ENCODE peak calls at places on chromosomes 16 and 17, in six cellular contexts. U is NT2/D1; N is BE2C; O is CD8-positive, alpha-beta T cell; P is CD4-positive, alpha-beta memory T cell; T is stomach. R is an unnamed sample.
A peak's percentile ranks its signal among the peaks of the same experiment; 100 is the strongest.

GRCh38 chr17:31878703-31879073 is 19.6 kb upstream of the COPRS start:
- DNase-seq in U (no peak), N (no peak), O (no peak), P (no peak), T (no peak), R (no peak)

GRCh38 chr16:28974007-28974436 is 556 bp upstream of the SPNS1 start:
- DNase-seq in U (peak; percentile 61), N (peak; percentile 86), O (peak; percentile 29), P (no peak), T (peak; percentile 44), R (peak; percentile 81)

GRCh38 chr16:508884-509736 is 18.4 kb upstream of the CAPN15 start:
- DNase-seq in U (no peak), N (no peak), O (no peak), P (no peak), T (no peak), R (no peak)

GRCh38 chr17:50110591-50111349 is 15.6 kb downstream of the PDK2 start:
- DNase-seq in U (no peak), N (no peak), O (no peak), P (no peak), T (no peak), R (no peak)

GRCh38 chr16:69276143-69277115 is 34.7 kb upstream of the VPS4A start:
- DNase-seq in U (no peak), N (peak; percentile 29), O (no peak), P (no peak), T (no peak), R (no peak)

GRCh38 chr17:47843391-47843730 is 2.3 kb upstream of the SCRN2 start:
- DNase-seq in U (no peak), N (no peak), O (no peak), P (no peak), T (no peak), R (no peak)

GRCh38 chr17:4786111-4786491 is at the start of gene VMO1:
- DNase-seq in U (no peak), N (no peak), O (no peak), P (no peak), T (no peak), R (no peak)

GRCh38 chr16:80056334-80056733 is 455.8 kb upstream of the MAF start:
- DNase-seq in U (no peak), N (no peak), O (no peak), P (no peak), T (no peak), R (no peak)

GRCh38 chr17:50035421-50035879 is 20.5 kb upstream of the ITGA3 start:
- DNase-seq in U (no peak), N (no peak), O (no peak), P (no peak), T (no peak), R (no peak)

GRCh38 chr17:51000835-51001638 is 119.6 kb downstream of the SPAG9 start:
- DNase-seq in U (peak; percentile 15), N (peak; percentile 25), O (peak; percentile 14), P (no peak), T (no peak), R (peak; percentile 33)

GRCh38 chr16:66547101-66547989 is 2.6 kb downstream of the TK2 start:
- DNase-seq in U (no peak), N (no peak), O (no peak), P (no peak), T (no peak), R (no peak)

GRCh38 chr16:77723108-77723514 is 797 bp downstream of the NUDT7 start:
- DNase-seq in U (no peak), N (no peak), O (no peak), P (no peak), T (no peak), R (no peak)

GRCh38 chr17:77100009-77100408 is 40.8 kb upstream of the SEC14L1 start:
- DNase-seq in U (no peak), N (no peak), O (no peak), P (no peak), T (peak; percentile 62), R (no peak)

GRCh38 chr17:62995377-62995885 is 29.4 kb downstream of the TANC2 start:
- DNase-seq in U (no peak), N (peak; percentile 39), O (no peak), P (no peak), T (peak; percentile 45), R (peak; percentile 58)

GRCh38 chr16:1416521-1416941 is 2.0 kb upstream of the UNKL start:
- DNase-seq in U (no peak), N (no peak), O (no peak), P (no peak), T (no peak), R (no peak)

GRCh38 chr17:82648761-82649474 is 674 bp upstream of the WDR45B start:
- DNase-seq in U (no peak), N (peak; percentile 73), O (no peak), P (peak; percentile 67), T (peak; percentile 43), R (peak; percentile 21)

GRCh38 chr17:57340160-57340981 is 84.0 kb downstream of the MSI2 start:
- DNase-seq in U (no peak), N (no peak), O (no peak), P (no peak), T (no peak), R (no peak)

GRCh38 chr17:48577946-48578615 is at the start of gene HOXB4:
- DNase-seq in U (no peak), N (no peak), O (peak; percentile 62), P (peak; percentile 80), T (peak; percentile 59), R (peak; percentile 81)

GRCh38 chr16:10156111-10156510 is 26.1 kb downstream of the GRIN2A start:
- DNase-seq in U (no peak), N (no peak), O (no peak), P (no peak), T (no peak), R (no peak)

GRCh38 chr17:80362428-80363119 is 52.4 kb upstream of the ENDOV start:
- DNase-seq in U (no peak), N (no peak), O (no peak), P (no peak), T (no peak), R (no peak)

GRCh38 chr16:84048306-84048705 is 5.7 kb upstream of the SLC38A8 start:
- DNase-seq in U (no peak), N (no peak), O (no peak), P (no peak), T (peak; percentile 59), R (no peak)

GRCh38 chr17:12510535-12510934 is 155.2 kb upstream of the MYOCD start:
- DNase-seq in U (no peak), N (no peak), O (no peak), P (no peak), T (no peak), R (no peak)

GRCh38 chr17:50263293-50264262 is 10.7 kb upstream of the TMEM92 start:
- DNase-seq in U (no peak), N (no peak), O (no peak), P (no peak), T (no peak), R (no peak)

GRCh38 chr16:89304181-89304851 is 86.8 kb downstream of the ZNF778 start:
- DNase-seq in U (no peak), N (no peak), O (no peak), P (peak; percentile 3), T (no peak), R (no peak)

DNA sequence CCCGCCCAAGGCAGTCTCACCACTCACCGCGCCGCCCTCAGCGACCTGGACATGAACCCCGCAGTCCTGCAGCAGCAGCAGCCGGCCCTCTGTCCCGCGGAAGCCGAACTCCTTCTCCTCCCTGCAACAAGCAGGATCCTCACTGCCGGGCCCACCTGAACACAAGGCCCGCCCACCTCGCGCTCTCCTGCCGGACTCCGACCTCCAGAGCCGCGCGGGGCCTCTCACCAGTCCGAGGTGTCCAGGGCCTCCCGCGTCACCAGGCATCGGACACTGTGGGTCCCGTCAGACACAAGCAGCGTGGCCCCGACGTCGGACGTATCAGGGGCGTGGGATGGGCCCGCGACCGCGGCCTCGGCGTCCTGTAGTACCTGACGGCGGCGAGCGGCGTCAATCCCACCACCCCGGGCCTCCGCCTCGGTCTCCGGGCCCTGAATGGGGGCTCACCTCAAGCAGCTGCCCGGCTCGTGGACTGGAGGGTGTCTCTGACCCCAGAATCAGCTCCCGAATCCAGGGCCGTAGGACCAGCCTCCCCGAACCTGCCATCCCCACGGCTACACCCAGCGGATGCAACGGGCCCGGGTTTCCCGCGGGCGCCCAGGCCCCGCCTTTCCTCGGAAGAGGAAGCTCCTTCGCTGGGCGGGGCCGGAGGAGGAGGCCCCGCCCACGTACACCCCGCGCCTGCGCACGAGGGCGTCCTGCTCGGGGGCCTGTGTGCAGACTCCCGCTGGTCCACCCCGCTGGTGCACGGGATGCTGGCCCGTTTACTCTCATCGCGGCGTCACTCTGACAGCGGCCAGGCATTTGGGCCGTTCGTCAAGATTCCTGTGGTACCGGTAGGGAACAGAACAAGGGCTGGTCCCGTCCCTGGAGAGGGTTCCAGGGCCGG is at the start of gene ACD:
- DNase-seq in U (peak; percentile 76), N (peak; percentile 93), O (peak; percentile 91), P (peak; percentile 90), T (peak; percentile 92), R (peak; percentile 77)
- H3K36me3 ChIP-seq in U (peaks cover 68% of the 10 kb centered on the region), N (peaks cover 11% of the 10 kb centered on the region), O (peaks cover 26% of the 10 kb centered on the region), P (peaks cover 19% of the 10 kb centered on the region), T (peaks cover 37% of the 10 kb centered on the region), R (peaks cover 42% of the 10 kb centered on the region)

DNA sequence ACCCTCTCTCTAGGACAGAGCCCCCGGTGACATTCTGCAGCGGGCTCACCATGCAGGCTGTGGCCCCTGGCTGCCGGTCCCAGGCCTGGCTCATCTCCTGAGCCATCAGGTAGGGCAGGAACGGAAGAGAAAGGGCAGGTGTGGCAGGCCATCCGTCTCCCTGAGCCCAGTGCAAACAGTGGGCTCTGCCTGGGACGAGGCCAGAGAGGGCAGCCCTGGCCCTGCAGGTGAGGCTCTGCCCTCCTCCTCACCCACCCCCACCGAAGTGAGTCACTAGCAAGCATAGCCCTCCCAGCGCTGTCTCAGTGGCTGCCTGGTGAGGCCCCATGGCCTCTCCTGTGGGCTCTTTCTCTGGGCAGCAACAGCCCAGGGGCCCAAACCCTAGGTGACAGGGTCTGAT is 14.5 kb downstream of the OTOP3 start:
- DNase-seq in U (no peak), N (no peak), O (no peak), P (no peak), T (no peak), R (no peak)
- H3K4me1 ChIP-seq in U (peaks cover 17% of the 10 kb centered on the region), N (no peaks in the 10 kb centered on the region), O (no peaks in the 10 kb centered on the region), P (no peaks in the 10 kb centered on the region), T (no peaks in the 10 kb centered on the region), R (no peaks in the 10 kb centered on the region)

GRCh38 chr16:31893824-31894223 is 20.2 kb downstream of the ZNF267 start:
- DNase-seq in U (no peak), N (no peak), O (no peak), P (no peak), T (no peak), R (no peak)
- H3K9me3 ChIP-seq in U (peaks cover 77% of the 10 kb centered on the region), N (no peaks in the 10 kb centered on the region), O (peaks cover 7% of the 10 kb centered on the region), P (peaks cover 9% of the 10 kb centered on the region), T (no peaks in the 10 kb centered on the region), R (no peaks in the 10 kb centered on the region)

GRCh38 chr16:81785138-81785924 is 6.2 kb downstream of the PLCG2 start:
- DNase-seq in U (no peak), N (no peak), O (no peak), P (no peak), T (no peak), R (no peak)

GRCh38 chr16:81786868-81787267 is 7.8 kb downstream of the PLCG2 start:
- DNase-seq in U (no peak), N (no peak), O (no peak), P (no peak), T (no peak), R (no peak)

GRCh38 chr16:81786321-81786720 is 7.2 kb downstream of the PLCG2 start:
- DNase-seq in U (peak; percentile 35), N (no peak), O (no peak), P (no peak), T (no peak), R (no peak)

GRCh38 chr16:81790277-81790676 is 11.2 kb downstream of the PLCG2 start:
- DNase-seq in U (no peak), N (no peak), O (no peak), P (no peak), T (no peak), R (no peak)

GRCh38 chr16:81787659-81788058 is 8.6 kb downstream of the PLCG2 start:
- DNase-seq in U (no peak), N (no peak), O (no peak), P (no peak), T (no peak), R (no peak)
- H3K36me3 ChIP-seq in U (peaks cover 2% of the 10 kb centered on the region), N (no peaks in the 10 kb centered on the region), O (no peaks in the 10 kb centered on the region), P (no peaks in the 10 kb centered on the region), T (no peaks in the 10 kb centered on the region), R (no peaks in the 10 kb centered on the region)